ENCODE peak calls at places on chromosomes 2 and 18, in four cellular contexts. V is brain microvascular endothelial cell, L is GM23338, X is heart left ventricle. Q is an unnamed sample.

GRCh38 chr18:25053484-25053883 is 298.5 kb downstream of the ZNF521 start:
- DNase-seq in L (no peak), X (no peak), V (no peak), Q (peak)

GRCh38 chr2:34096552-34097171 is 497.6 kb upstream of the FAM98A start:
- DNase-seq in V (peak), X (peak), L (peak), Q (no peak)

GRCh38 chr2:8662239-8662879 is 19.5 kb upstream of the ID2 start:
- DNase-seq in X (no peak), V (no peak), L (no peak), Q (peak)

GRCh38 chr2:72950558-72951255 is 33.4 kb downstream of the EMX1 start:
- DNase-seq in L (no peak), X (no peak), V (no peak), Q (no peak)

GRCh38 chr18:70128271-70128670 is 77.2 kb downstream of the RTTN start:
- DNase-seq in X (no peak), V (no peak), L (no peak), Q (no peak)

GRCh38 chr2:10668402-10669012 is 21.3 kb downstream of the NOL10 start:
- DNase-seq in X (no peak), L (peak), V (peak), Q (peak)

GRCh38 chr2:231589656-231590055 is 3.0 kb upstream of the TEX44 start:
- DNase-seq in V (no peak), L (no peak), X (no peak), Q (no peak)

GRCh38 chr2:62208758-62209114 is 12.8 kb downstream of the B3GNT2 start:
- DNase-seq in V (no peak), L (no peak), X (no peak), Q (no peak)

GRCh38 chr2:152648336-152648735 is 68.9 kb downstream of the PRPF40A start:
- DNase-seq in X (no peak), L (peak), V (no peak), Q (peak)

GRCh38 chr2:45823723-45824206 is 172.3 kb downstream of the PRKCE start:
- DNase-seq in V (no peak), L (no peak), X (peak), Q (peak)

GRCh38 chr2:128485761-128486639 is 167.3 kb upstream of the HS6ST1 start:
- DNase-seq in L (no peak), V (no peak), X (peak), Q (no peak)

GRCh38 chr2:7633556-7634153 is 716.4 kb downstream of the RNF144A start:
- DNase-seq in X (no peak), L (no peak), V (no peak), Q (no peak)

GRCh38 chr2:208265371-208265806 is 666 bp upstream of the PIKFYVE start:
- DNase-seq in V (peak), X (no peak), L (peak), Q (peak)

GRCh38 chr2:637804-638203 is 39.4 kb downstream of the TMEM18 start:
- DNase-seq in X (no peak), L (no peak), V (no peak), Q (no peak)

GRCh38 chr2:25363733-25364132 is 22.0 kb upstream of the DNMT3A start:
- DNase-seq in X (no peak), L (no peak), V (no peak), Q (no peak)

GRCh38 chr2:28895189-28895893 is 874 bp downstream of the WDR43 start:
- DNase-seq in V (peak), L (peak), X (no peak), Q (peak)

GRCh38 chr2:197453914-197454398 is 604 bp downstream of the COQ10B start:
- DNase-seq in X (no peak), V (no peak), L (no peak), Q (peak)

GRCh38 chr2:240396623-240397541 is 38.6 kb upstream of the GPC1 start:
- DNase-seq in L (no peak), V (no peak), X (peak), Q (no peak)

GRCh38 chr2:173264603-173265366 is 89.9 kb upstream of the CDCA7 start:
- DNase-seq in L (peak), X (peak), V (no peak), Q (no peak)

GRCh38 chr2:237820421-237820820 is 21.8 kb downstream of the RBM44 start:
- DNase-seq in X (no peak), V (no peak), L (no peak), Q (no peak)

GRCh38 chr2:111632661-111633060 is 251.3 kb downstream of the ANAPC1 start:
- DNase-seq in L (no peak), X (no peak), V (no peak), Q (no peak)

GRCh38 chr18:23170137-23170536 is 34.9 kb downstream of the CABLES1 start:
- DNase-seq in X (no peak), L (no peak), V (no peak), Q (no peak)

GRCh38 chr2:234414591-234414990 is 82.3 kb downstream of the ARL4C start:
- DNase-seq in X (no peak), V (no peak), L (no peak), Q (no peak)

GRCh38 chr2:205895981-205896655 is 189.9 kb downstream of the INO80D start:
- DNase-seq in X (no peak), V (no peak), L (no peak), Q (peak)

GRCh38 chr18:9437672-9438071 is 37.6 kb upstream of the RALBP1 start:
- DNase-seq in V (no peak), L (no peak), X (no peak), Q (no peak)

GRCh38 chr2:70537840-70538239 is 15.8 kb downstream of the TGFA start:
- DNase-seq in L (no peak), V (no peak), X (no peak), Q (no peak)

GRCh38 chr2:121102949-121103348 is 182.1 kb downstream of the TFCP2L1 start:
- DNase-seq in X (no peak), L (no peak), V (no peak), Q (no peak)

GRCh38 chr2:118221952-118222594 is 133.8 kb downstream of the INSIG2 start:
- DNase-seq in V (peak), X (no peak), L (peak), Q (peak)

GRCh38 chr18:57947117-57947516 is 96.9 kb upstream of the NEDD4L start:
- DNase-seq in X (no peak), V (no peak), L (no peak), Q (no peak)

GRCh38 chr2:86298411-86299390 is 38.7 kb downstream of the REEP1 start:
- DNase-seq in X (no peak), V (no peak), L (peak), Q (peak)

GRCh38 chr2:70510213-70510820 is 43.3 kb downstream of the TGFA start:
- DNase-seq in V (no peak), X (no peak), L (no peak), Q (no peak)

GRCh38 chr2:65320042-65320711 is 92.5 kb downstream of the ACTR2 start:
- DNase-seq in L (peak), X (peak), V (peak), Q (peak)

GRCh38 chr2:143960177-143960576 is 559.7 kb downstream of the ZEB2 start:
- DNase-seq in V (no peak), L (no peak), X (no peak), Q (peak)

GRCh38 chr18:48399303-48400075 is 9.7 kb downstream of the ZBTB7C start:
- DNase-seq in X (no peak), L (no peak), V (no peak), Q (no peak)

GRCh38 chr18:45863469-45863868 is 38.0 kb downstream of the SIGLEC15 start:
- DNase-seq in X (no peak), L (no peak), V (no peak), Q (no peak)

GRCh38 chr2:72934683-72935610 is 17.6 kb downstream of the EMX1 start:
- DNase-seq in X (no peak), V (no peak), L (peak), Q (no peak)

GRCh38 chr2:28438532-28439063 is 45.9 kb downstream of the FOSL2 start:
- DNase-seq in X (no peak), V (no peak), L (no peak), Q (no peak)

GRCh38 chr2:133270550-133270949 is 297.7 kb downstream of the NCKAP5 start:
- DNase-seq in V (no peak), L (no peak), X (no peak), Q (no peak)
- H3K4me3 ChIP-seq in V (no peak), L (no peak), X (no peak), Q (no peak)

GRCh38 chr2:74585406-74586182 is 31.1 kb downstream of the DOK1 start:
- DNase-seq in L (no peak), X (peak), V (no peak), Q (no peak)
- TF ChIP-seq CTCF in L (no peak), X (no peak), V (peak), Q (no peak)

DNA sequence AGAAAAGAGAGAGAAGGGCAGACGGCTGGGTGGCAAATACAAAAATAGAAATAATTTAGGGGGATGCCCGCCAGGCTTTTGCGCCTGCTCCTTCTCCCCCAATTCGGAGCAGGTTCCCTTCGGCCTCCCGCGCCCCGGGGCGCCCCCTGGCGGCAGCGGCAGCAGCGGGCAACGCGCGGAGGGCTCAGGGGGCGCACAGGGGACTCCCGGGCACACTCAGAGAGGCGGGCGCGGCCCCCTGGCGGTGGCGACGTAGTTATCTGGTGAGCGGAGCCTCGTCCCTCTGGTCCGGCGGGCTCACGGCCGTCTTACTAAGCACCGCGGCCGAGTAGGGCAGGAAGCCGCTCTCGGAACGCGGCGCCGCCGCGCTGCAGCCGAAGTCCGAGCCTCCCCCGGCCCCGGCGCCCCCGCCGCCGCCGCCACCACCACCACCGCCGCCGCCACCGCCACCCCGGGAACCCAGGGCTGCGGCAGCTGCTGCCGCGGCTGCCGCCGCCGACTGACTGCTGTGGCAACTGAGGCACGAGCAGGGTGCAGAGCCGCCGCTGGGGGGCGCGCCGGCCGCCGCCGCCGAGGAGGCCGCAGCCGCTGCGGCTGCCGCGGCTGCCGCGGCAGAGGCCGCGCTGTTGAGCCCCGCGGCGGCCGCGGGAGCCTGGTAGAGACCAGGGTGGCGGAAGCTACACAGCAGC is 3.8 kb downstream of the EVX2 start:
- DNase-seq in L (peak), V (no peak), X (no peak), Q (peak)
- H3K4me3 ChIP-seq in L (peak), V (no peak), X (peak), Q (peak)

GRCh38 chr2:102843759-102844443 is 82.1 kb downstream of the TMEM182 start:
- DNase-seq in X (no peak), L (no peak), V (no peak), Q (no peak)

GRCh38 chr2:102850888-102851287 is 89.1 kb downstream of the TMEM182 start:
- DNase-seq in L (peak), V (no peak), X (no peak), Q (no peak)

GRCh38 chr2:102844911-102845310 is 83.1 kb downstream of the TMEM182 start:
- DNase-seq in V (no peak), L (no peak), X (no peak), Q (no peak)

DNA sequence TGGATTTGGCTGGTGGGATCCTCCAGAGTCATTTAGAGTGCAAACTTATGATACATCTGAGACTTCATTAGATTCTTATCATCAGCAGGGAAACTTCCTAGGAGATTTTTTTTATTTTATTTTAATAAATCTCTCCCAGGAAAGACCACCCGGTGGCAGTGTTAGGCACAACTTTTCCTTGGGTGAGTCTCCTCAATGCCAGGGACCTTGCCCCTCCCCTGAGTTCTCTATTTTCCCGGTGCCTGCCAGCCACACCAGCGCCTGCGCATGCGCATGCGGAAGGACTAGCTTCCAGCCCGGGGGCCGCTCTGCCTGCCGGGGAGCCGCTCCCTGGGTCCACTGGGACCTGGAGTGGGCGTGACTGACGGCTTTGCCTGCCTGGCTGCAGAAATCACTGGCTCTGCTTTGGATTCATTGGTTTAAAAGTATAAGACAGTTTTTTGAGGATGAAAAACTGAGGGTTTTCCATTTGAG is 86.6 kb downstream of the TMEM182 start:
- DNase-seq in X (peak), L (peak), V (peak), Q (no peak)
- TF ChIP-seq CTCF in X (no peak), L (peak), V (peak), Q (no peak)

DNA sequence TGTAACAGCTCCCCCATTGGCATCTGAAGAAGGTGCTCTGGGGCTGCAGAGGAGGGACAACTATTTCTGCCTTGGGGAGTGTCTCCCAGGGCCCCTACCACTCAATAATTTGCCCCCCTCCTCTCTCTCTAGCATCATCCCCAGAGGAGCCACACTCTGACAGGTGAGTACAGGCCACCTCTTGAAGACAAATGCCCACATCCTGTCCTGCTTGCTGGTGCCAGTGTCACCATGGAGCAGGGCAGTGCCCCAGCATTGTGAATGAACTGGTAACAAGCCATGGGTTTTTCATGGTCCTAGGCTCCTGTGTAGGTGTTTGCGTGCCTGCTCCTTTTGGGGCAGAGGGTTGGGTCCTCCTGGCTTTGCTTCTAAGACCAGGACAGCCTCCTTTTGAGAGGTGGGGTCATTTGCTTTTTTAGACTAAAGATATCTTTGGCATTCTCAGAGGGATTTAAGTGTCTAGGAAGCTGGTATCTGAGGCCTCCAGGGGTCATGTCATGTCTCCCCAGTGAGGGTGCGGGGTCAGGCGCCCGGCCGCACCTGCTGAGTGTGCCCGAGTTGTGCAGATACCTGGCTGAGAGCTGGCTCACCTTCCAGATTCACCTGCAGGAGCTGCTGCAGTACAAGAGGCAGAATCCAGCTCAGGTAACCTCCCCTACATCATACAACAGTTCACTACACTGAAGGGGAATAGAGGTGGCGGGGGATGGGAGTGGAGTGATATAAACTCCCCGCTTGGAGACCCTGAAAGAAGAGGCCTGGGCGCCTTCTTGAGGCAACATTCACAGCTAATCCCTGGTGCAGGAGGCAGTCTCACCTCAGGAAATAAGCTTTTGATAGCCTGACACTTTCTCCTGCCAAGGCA is 1.8 kb downstream of the RETREG2 start:
- DNase-seq in V (no peak), X (no peak), L (no peak), Q (no peak)
- H3K4me3 ChIP-seq in V (no peak), X (no peak), L (no peak), Q (peak)

GRCh38 chr2:19746611-19747309 is 155.0 kb downstream of the TTC32 start:
- DNase-seq in L (peak), X (no peak), V (no peak), Q (peak)
- TF ChIP-seq CTCF in L (peak), X (peak), V (peak), Q (peak)

GRCh38 chr18:2908166-2908945 is 61.5 kb downstream of the EMILIN2 start:
- DNase-seq in X (no peak), L (no peak), V (no peak), Q (no peak)

GRCh38 chr18:2908946-2909335 is 62.1 kb downstream of the EMILIN2 start:
- DNase-seq in L (no peak), V (no peak), X (no peak), Q (no peak)

GRCh38 chr18:2907459-2908145 is 60.8 kb downstream of the EMILIN2 start:
- DNase-seq in X (no peak), V (no peak), L (no peak), Q (no peak)

GRCh38 chr18:2905802-2906521 is 59.2 kb downstream of the EMILIN2 start:
- DNase-seq in L (peak), X (peak), V (no peak), Q (peak)

GRCh38 chr18:2906522-2907458 is 60.0 kb downstream of the EMILIN2 start:
- DNase-seq in V (no peak), X (no peak), L (peak), Q (peak)
- H3K4me3 ChIP-seq in V (peak), X (peak), L (peak), Q (peak)

GRCh38 chr2:157596992-157597681 is 31.5 kb downstream of the ACVR1C start:
- DNase-seq in L (peak), X (peak), V (peak), Q (peak)
- TF ChIP-seq CTCF in L (peak), X (peak), V (peak), Q (peak)

GRCh38 chr18:10525563-10526210 is at the start of gene NAPG:
- DNase-seq in V (peak), L (peak), X (peak), Q (peak)

GRCh38 chr18:10526211-10526949 is 553 bp downstream of the NAPG start:
- DNase-seq in X (peak), V (peak), L (peak), Q (no peak)

GRCh38 chr18:10523544-10523943 is 2.3 kb upstream of the NAPG start:
- DNase-seq in L (peak), V (no peak), X (no peak), Q (no peak)

GRCh38 chr18:10522574-10522973 is 3.3 kb upstream of the NAPG start:
- DNase-seq in L (no peak), X (no peak), V (no peak), Q (no peak)

DNA sequence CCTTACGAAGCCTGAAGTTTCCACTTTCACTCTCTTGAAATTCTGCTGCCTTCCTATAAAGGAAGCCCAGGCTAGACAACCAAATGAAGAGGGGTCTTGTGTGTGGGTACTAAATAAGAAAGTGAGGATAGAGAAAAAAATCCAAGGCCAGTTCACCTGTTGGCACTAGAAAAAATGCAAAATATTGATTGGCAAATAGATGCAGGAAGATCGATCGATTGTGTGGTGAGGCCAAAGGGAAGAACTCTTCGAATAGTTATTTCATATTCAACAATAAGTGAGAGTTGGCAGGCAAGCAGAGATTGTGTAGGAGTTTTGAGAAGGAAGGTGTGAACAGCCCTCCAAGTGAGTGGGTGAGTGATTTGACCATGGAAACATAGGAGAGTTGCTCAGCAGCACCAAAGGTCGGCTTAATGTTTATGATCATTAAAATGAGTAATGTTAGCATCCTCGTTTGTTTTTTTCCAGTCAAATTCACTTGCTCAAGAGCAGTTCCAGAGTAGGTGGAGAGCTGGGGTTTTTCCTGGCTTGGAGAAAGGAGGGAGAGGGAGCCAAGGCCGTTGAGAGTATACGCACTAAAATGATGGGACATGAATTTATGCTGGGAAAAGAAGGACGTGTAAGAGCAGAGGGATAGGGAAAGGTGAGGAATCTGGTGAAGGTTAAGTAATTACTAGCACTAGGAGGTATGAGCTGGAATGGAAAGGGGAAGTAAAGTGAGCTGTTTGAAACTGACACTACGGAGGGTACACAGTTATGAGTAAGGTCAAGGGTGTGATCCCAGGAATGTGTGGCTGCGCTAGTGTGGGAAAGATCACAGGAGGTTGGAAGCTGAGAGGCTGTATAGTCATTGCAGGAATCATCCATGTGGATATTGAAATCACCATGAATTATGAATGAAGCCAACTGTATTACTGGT is 1.1 kb upstream of the NAPG start:
- DNase-seq in X (no peak), L (no peak), V (no peak), Q (no peak)
- H3K4me3 ChIP-seq in X (peak), L (peak), V (peak), Q (no peak)

GRCh38 chr2:3442185-3442584 is 62.7 kb downstream of the TRAPPC12 start:
- DNase-seq in L (no peak), V (no peak), X (no peak), Q (no peak)

GRCh38 chr2:3445891-3446290 is 66.4 kb downstream of the TRAPPC12 start:
- DNase-seq in L (no peak), X (no peak), V (no peak), Q (no peak)

GRCh38 chr2:3441465-3441864 is 62.0 kb downstream of the TRAPPC12 start:
- DNase-seq in V (no peak), X (no peak), L (no peak), Q (no peak)

GRCh38 chr2:3443083-3443482 is 63.6 kb downstream of the TRAPPC12 start:
- DNase-seq in L (no peak), V (no peak), X (no peak), Q (no peak)

GRCh38 chr2:3443685-3444084 is 64.2 kb downstream of the TRAPPC12 start:
- DNase-seq in V (no peak), X (no peak), L (peak), Q (no peak)
- TF ChIP-seq CTCF in V (peak), X (no peak), L (peak), Q (no peak)

Q was measured in foreskin fibroblast.